ENCODE peak calls at places on chromosomes 5 and 9, in six cellular contexts. A, U, N, X, J and C are unnamed samples. For H3K9me3, the result is how much of the 10 kb centered on the place peaks cover.

GRCh38 chr5:142960309-142960696 is 190.1 kb downstream of the ARHGAP26 start:
- DNase-seq in A (no peak), U (no peak), N (no peak), X (no peak), J (no peak), C (no peak)

GRCh38 chr5:141883184-141883947 is 5.2 kb upstream of the PCDH1 start:
- DNase-seq in A (no peak), U (no peak), N (peak), X (no peak), J (no peak), C (no peak)

GRCh38 chr5:89208392-89208791 is 325.4 kb upstream of the MEF2C start:
- DNase-seq in A (no peak), U (no peak), N (no peak), X (no peak), J (no peak), C (no peak)

GRCh38 chr9:4086119-4087088 is 213.5 kb downstream of the GLIS3 start:
- DNase-seq in A (no peak), U (no peak), N (peak), X (no peak), J (no peak), C (no peak)

GRCh38 chr9:6907772-6908381 is 150.1 kb downstream of the KDM4C start:
- DNase-seq in A (no peak), U (no peak), N (no peak), X (no peak), J (no peak), C (no peak)

GRCh38 chr5:42756630-42757601 is at the start of gene CCDC152:
- DNase-seq in A (no peak), U (peak), N (peak), X (no peak), J (no peak), C (no peak)

GRCh38 chr5:158382473-158382872 is 523.5 kb upstream of the CLINT1 start:
- DNase-seq in A (no peak), U (peak), N (peak), X (peak), J (peak), C (no peak)

GRCh38 chr9:70297141-70297540 is 38.4 kb downstream of the SMC5 start:
- DNase-seq in A (no peak), U (no peak), N (no peak), X (no peak), J (no peak), C (no peak)

GRCh38 chr5:113331201-113331551 is 103.6 kb downstream of the TSSK1B start:
- DNase-seq in A (no peak), U (no peak), N (no peak), X (no peak), J (no peak), C (no peak)

GRCh38 chr5:150905312-150905683 is 518 bp upstream of the ZNF300 start:
- DNase-seq in A (no peak), U (no peak), N (no peak), X (no peak), J (no peak), C (no peak)

GRCh38 chr5:150904479-150905311 is at the start of gene ZNF300:
- DNase-seq in A (peak), U (peak), N (peak), X (peak), J (peak), C (peak)

GRCh38 chr5:150895431-150896428 is 9.1 kb downstream of the ZNF300 start:
- DNase-seq in A (no peak), U (no peak), N (no peak), X (no peak), J (no peak), C (no peak)

DNA sequence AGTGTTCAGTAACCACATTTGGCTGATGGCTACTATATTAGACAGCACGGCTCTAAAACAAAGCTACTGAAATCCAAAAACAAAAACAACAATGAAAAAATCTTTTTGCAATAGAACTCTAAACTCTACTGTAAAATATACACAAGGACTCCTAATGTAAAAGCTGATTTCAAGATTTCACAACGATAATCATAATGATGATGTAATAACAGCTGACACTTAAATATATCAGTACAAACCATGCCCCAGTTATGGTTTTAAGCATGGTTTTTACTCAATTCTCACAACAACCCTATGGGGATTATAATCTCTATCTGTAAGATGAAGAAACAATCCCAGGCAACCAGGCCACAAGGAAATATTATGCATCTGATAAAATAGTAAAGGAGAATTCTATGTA is 3.3 kb downstream of the ZNF300 start:
- DNase-seq in A (no peak), U (no peak), N (no peak), X (no peak), J (no peak), C (no peak)
- H3K9me3 ChIP-seq in A (half or more), U (under half), N (half or more), X (half or more), J (half or more), C (under half)

GRCh38 chr9:96818535-96818934 is 35.8 kb downstream of the ZNF782 start:
- DNase-seq in A (no peak), U (no peak), N (no peak), X (no peak), J (no peak), C (no peak)
- H3K9me3 ChIP-seq in A (half or more), U (under half), N (half or more), X (half or more), J (half or more), C (half or more)

GRCh38 chr5:9865574-9865973 is 235.4 kb upstream of the TAS2R1 start:
- DNase-seq in A (no peak), U (no peak), N (no peak), X (no peak), J (no peak), C (no peak)
- H3K9me3 ChIP-seq in A (under half), U (under half), N (half or more), X (under half), J (under half), C (under half)

GRCh38 chr5:140785905-140786686 is at the start of gene PCDHA1:
- DNase-seq in A (no peak), U (no peak), N (no peak), X (no peak), J (no peak), C (no peak)
- H3K9me3 ChIP-seq in A (half or more), U (under half), N (half or more), X (half or more), J (half or more), C (under half)